ENCODE peak calls at places on chromosome 16, in four cellular contexts. C is PC-3, U is tibial artery, Y is uterus. J is an unnamed sample.

GRCh38 chr16:23874613-23875294 is 39.0 kb downstream of the PRKCB start:
- DNase-seq in C (no peak), U (no peak), Y (no peak), J (peak)

GRCh38 chr16:12535535-12536411 is 267.9 kb downstream of the CPPED1 start:
- DNase-seq in C (no peak), U (no peak), Y (no peak), J (no peak)

GRCh38 chr16:67451061-67451703 is 20.3 kb downstream of the HSD11B2 start:
- DNase-seq in C (no peak), U (no peak), Y (peak), J (no peak)

GRCh38 chr16:4510747-4511426 is 27.7 kb downstream of the CDIP1 start:
- DNase-seq in C (no peak), U (no peak), Y (no peak), J (no peak)

GRCh38 chr16:49495151-49495566 is 121.6 kb downstream of the C16orf78 start:
- DNase-seq in C (no peak), U (peak), Y (peak), J (no peak)

GRCh38 chr16:20611350-20611902 is 35.3 kb upstream of the ACSM2B start:
- DNase-seq in C (no peak), U (peak), Y (no peak), J (no peak)

GRCh38 chr16:68445458-68445857 is 2.9 kb downstream of the SMPD3 start:
- DNase-seq in C (peak), U (no peak), Y (no peak), J (peak)

GRCh38 chr16:27799866-27800265 is 249.9 kb downstream of the KATNIP start:
- DNase-seq in C (no peak), U (no peak), Y (no peak), J (no peak)

GRCh38 chr16:57446530-57447141 is 549 bp downstream of the CIAPIN1 start:
- DNase-seq in C (peak), U (no peak), Y (no peak), J (peak)

GRCh38 chr16:5059386-5060072 is 6.2 kb downstream of the C16orf89 start:
- DNase-seq in C (no peak), U (no peak), Y (no peak), J (no peak)

GRCh38 chr16:15607700-15608396 is 35.1 kb downstream of the MARF1 start:
- DNase-seq in C (no peak), U (peak), Y (peak), J (peak)

GRCh38 chr16:529012-529575 is 1.6 kb downstream of the CAPN15 start:
- DNase-seq in C (no peak), U (no peak), Y (no peak), J (no peak)

GRCh38 chr16:81636298-81636960 is 142.7 kb upstream of the PLCG2 start:
- DNase-seq in C (no peak), U (no peak), Y (no peak), J (no peak)

GRCh38 chr16:75025766-75026165 is 26.9 kb downstream of the ZNRF1 start:
- DNase-seq in C (no peak), U (no peak), Y (peak), J (no peak)

GRCh38 chr16:55035037-55035436 is 104.4 kb downstream of the IRX5 start:
- DNase-seq in C (peak), U (peak), Y (no peak), J (peak)

GRCh38 chr16:79573881-79574280 is 26.7 kb downstream of the MAF start:
- DNase-seq in C (no peak), U (no peak), Y (no peak), J (no peak)

GRCh38 chr16:72805486-72805885 is 242.4 kb downstream of the ZFHX3 start:
- DNase-seq in C (no peak), U (no peak), Y (no peak), J (no peak)
- H3K4me3 ChIP-seq in C (no peak), U (no peak), Y (no peak), J (no peak)

GRCh38 chr16:52993179-52993578 is 59.5 kb downstream of the CHD9NB start:
- DNase-seq in C (no peak), U (no peak), Y (no peak), J (no peak)
- TF ChIP-seq CTCF in C (no peak), U (no peak), Y (no peak), J (no peak)

DNA sequence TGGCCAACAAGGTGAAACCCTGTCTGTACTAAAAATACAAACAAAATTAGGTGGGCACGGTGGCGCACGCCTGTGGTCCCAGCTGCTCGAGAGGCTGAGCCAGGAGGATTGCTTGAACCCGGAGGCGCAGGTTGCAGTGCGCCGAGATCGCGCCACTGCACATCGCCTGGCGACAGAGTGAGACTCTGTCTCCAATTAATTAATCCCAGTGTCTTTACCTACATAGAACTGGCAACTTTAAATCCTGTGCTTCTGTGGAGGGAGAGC is 1.5 kb upstream of the ELOB start:
- DNase-seq in C (no peak), U (no peak), Y (no peak), J (no peak)
- H3K4me3 ChIP-seq in C (peak), U (peak), Y (no peak), J (peak)

GRCh38 chr16:85443531-85443930 is 169.6 kb upstream of the GSE1 start:
- DNase-seq in C (no peak), U (no peak), Y (no peak), J (no peak)

GRCh38 chr16:85440744-85441143 is 172.4 kb upstream of the GSE1 start:
- DNase-seq in C (no peak), U (no peak), Y (no peak), J (no peak)

GRCh38 chr16:85443116-85443515 is 170.0 kb upstream of the GSE1 start:
- DNase-seq in C (no peak), U (no peak), Y (no peak), J (no peak)

GRCh38 chr16:85441890-85442670 is 171.0 kb upstream of the GSE1 start:
- DNase-seq in C (no peak), U (no peak), Y (no peak), J (no peak)

DNA sequence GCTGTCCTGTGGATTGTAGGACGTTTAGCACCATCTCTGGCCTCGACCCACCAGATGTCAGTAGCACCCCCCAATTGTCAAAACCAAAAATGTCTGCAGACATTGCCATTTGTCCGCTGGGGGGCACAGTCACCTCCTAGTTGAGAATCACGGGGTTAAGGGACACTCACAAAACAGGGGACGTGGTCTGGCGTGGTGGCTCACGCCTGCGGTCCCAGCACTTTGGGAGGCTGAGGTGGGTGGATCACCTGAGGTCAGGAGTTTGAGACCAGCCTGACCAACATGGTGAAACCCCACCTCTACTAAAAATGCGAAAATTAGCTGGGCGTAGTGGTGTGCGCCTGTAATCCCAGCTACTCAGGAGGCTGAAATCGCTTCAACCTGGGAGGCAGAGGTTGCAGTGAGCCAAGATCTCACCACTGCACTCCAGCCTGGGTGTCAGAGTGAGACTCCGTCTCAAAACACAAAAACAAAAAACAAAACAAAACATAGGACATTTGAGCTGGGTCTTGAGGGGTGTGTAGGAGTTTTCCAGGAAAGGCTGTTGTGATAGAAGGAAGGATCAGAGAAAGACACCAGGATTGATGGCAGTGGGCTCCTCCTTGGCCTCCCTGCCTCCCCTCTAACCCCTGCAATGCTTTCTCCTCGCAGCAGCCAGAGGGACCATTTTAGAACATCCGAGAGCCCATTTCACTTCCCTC is 171.8 kb upstream of the GSE1 start:
- DNase-seq in C (no peak), U (no peak), Y (no peak), J (no peak)
- TF ChIP-seq CTCF in C (no peak), U (no peak), Y (no peak), J (no peak)

J was measured in epithelial cell of esophagus.